ENCODE peak calls at places on chromosomes 12 and 14, in six cellular contexts. O is fibroblast of lung, M is HCT116, T is GM23248, L is endothelial cell of umbilical vein, I is MM.1S. D is an unnamed sample.
A peak's percentile ranks its signal among the peaks of the same experiment; 100 is the strongest.

GRCh38 chr12:127785936-127786335 is 481.0 kb upstream of the TMEM132C start:
- DNase-seq in L (no peak), M (no peak), I (no peak), T (peak; percentile 40), O (no peak), D (no peak)

GRCh38 chr12:60174914-60175313 is 579.1 kb downstream of the SLC16A7 start:
- DNase-seq in I (no peak), O (peak; percentile 30), M (no peak), T (peak; percentile 39), L (no peak), D (no peak)

GRCh38 chr12:95318071-95318545 is 100.5 kb downstream of the VEZT start:
- DNase-seq in M (no peak), T (peak; percentile 75), L (no peak), O (peak; percentile 85), I (no peak), D (peak; percentile 53)

GRCh38 chr12:176321-177181 is 37.4 kb downstream of the SLC6A12 start:
- DNase-seq in T (peak; percentile 55), M (no peak), L (no peak), O (peak; percentile 72), I (no peak), D (peak; percentile 28)

GRCh38 chr12:60225216-60226000 is 629.6 kb downstream of the SLC16A7 start:
- DNase-seq in T (no peak), L (no peak), I (peak; percentile 74), O (no peak), M (no peak), D (no peak)

GRCh38 chr12:24591079-24591626 is 357.7 kb downstream of the BCAT1 start:
- DNase-seq in M (no peak), T (no peak), O (no peak), L (no peak), I (no peak), D (no peak)

GRCh38 chr12:110266980-110267620 is 13.9 kb upstream of the ATP2A2 start:
- DNase-seq in M (no peak), T (peak; percentile 88), L (peak; percentile 75), I (no peak), O (peak; percentile 77), D (no peak)

GRCh38 chr12:123655420-123655819 is 15.5 kb upstream of the TCTN2 start:
- DNase-seq in M (no peak), T (no peak), L (no peak), I (no peak), O (no peak), D (no peak)

GRCh38 chr14:75433631-75434556 is 6.1 kb downstream of the JDP2 start:
- DNase-seq in T (peak; percentile 85), M (no peak), O (no peak), L (no peak), I (no peak), D (no peak)

GRCh38 chr14:22622220-22622619 is 21.9 kb downstream of the OR6J1 start:
- DNase-seq in M (no peak), I (no peak), L (no peak), T (peak; percentile 35), O (peak; percentile 57), D (peak; percentile 39)

GRCh38 chr12:34402899-34403705 is 380.8 kb downstream of the ALG10 start:
- DNase-seq in T (no peak), O (no peak), L (no peak), I (no peak), M (no peak), D (no peak)

GRCh38 chr14:61477845-61478438 is 156.6 kb downstream of the PRKCH start:
- DNase-seq in O (peak; percentile 47), T (peak; percentile 64), M (peak; percentile 40), I (no peak), L (peak; percentile 79), D (peak; percentile 37)

GRCh38 chr14:59439256-59440015 is 25.7 kb downstream of the GPR135 start:
- DNase-seq in M (no peak), O (peak; percentile 62), I (no peak), T (peak; percentile 65), L (no peak), D (no peak)

GRCh38 chr14:81710232-81710845 is 176.7 kb upstream of the SEL1L start:
- DNase-seq in O (peak; percentile 3), L (no peak), M (peak; percentile 16), T (peak; percentile 31), I (peak; percentile 34), D (peak; percentile 20)

GRCh38 chr14:50521912-50522341 is 10.4 kb downstream of the MAP4K5 start:
- DNase-seq in I (peak; percentile 66), L (peak; percentile 49), O (peak; percentile 78), T (no peak), M (no peak), D (no peak)

GRCh38 chr12:7989827-7990491 is 42.6 kb upstream of the FOXJ2 start:
- DNase-seq in M (no peak), O (no peak), I (no peak), L (peak; percentile 73), T (no peak), D (no peak)

GRCh38 chr14:49879683-49880204 is 13.1 kb upstream of the ARF6 start:
- DNase-seq in O (peak; percentile 51), L (peak; percentile 66), M (peak; percentile 95), T (peak; percentile 77), I (peak; percentile 59), D (peak; percentile 63)

GRCh38 chr12:19130224-19131019 is 889 bp downstream of the PLEKHA5 start:
- DNase-seq in O (peak; percentile 37), M (no peak), L (peak; percentile 44), I (no peak), T (peak; percentile 66), D (peak; percentile 39)

DNA sequence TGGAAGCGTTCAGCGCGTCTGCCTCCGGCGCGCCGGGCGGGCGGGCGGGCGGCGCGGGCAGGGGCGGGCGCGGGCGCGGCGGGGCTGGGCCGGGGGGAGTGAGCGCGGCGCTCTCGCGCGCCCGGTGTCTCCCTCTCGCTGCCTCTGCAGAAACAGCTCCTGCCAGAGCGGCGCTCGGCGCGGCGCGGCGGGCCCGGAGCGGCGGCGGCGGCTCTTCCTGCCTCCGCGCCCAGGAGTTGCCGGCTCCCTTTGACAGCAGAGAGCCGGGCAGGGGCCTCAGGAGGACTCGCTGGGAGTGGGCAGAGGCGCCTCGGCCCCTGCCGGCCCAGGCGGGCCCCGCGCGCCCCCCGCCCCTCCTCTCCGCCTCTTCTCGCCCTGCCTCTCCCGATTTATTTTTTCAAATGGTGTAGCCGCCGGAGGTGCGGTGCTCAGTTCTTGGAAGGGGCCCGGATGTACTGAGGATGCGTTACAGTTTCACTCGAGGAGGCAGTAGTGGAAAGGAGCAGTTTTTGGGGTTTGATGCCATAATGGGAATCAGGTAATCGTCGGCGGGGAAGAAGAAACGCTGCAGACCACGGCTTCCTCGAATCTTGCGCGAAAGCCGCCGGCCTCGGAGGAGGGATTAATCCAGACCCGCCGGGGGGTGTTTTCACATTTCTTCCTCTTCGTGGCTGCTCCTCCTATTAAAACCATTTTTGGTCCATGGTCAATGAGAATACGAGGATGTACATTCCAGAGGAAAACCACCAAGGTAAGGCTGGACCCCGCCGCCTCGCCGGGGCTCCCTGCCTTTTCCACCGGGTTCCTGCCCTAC is at the start of gene CACNA1C:
- DNase-seq in I (peak; percentile 61), O (peak; percentile 64), T (peak; percentile 87), L (peak; percentile 24), M (no peak), D (peak; percentile 43)
- TF ChIP-seq EZH2 in I (no peak), O (no peak), T (no peak), L (no peak), M (no peak), D (peak; percentile 94)

GRCh38 chr12:122004633-122005071 is 17.0 kb upstream of the BCL7A start:
- DNase-seq in O (peak; percentile 29), T (peak; percentile 10), M (no peak), L (no peak), I (no peak), D (no peak)
- H3K9ac ChIP-seq in O (no peak overlapping the region), T (no peak overlapping the region), M (no peak overlapping the region), L (no peak overlapping the region), I (no peak overlapping the region), D (no peak overlapping the region)

GRCh38 chr12:2647186-2647585 is 147.6 kb upstream of the FKBP4 start:
- DNase-seq in O (no peak), T (no peak), M (no peak), L (no peak), I (no peak), D (no peak)

GRCh38 chr12:2642896-2643425 is 151.8 kb upstream of the FKBP4 start:
- DNase-seq in T (no peak), I (no peak), L (no peak), M (no peak), O (no peak), D (no peak)

GRCh38 chr12:2646341-2646740 is 148.4 kb upstream of the FKBP4 start:
- DNase-seq in O (no peak), M (no peak), L (no peak), I (no peak), T (no peak), D (no peak)

GRCh38 chr12:2643736-2644135 is 151.0 kb upstream of the FKBP4 start:
- DNase-seq in T (no peak), O (no peak), L (no peak), M (no peak), I (no peak), D (no peak)

GRCh38 chr12:2644678-2645405 is 149.9 kb upstream of the FKBP4 start:
- DNase-seq in T (no peak), O (no peak), L (peak; percentile 59), I (no peak), M (no peak), D (no peak)
- TF ChIP-seq EZH2 in T (no peak), O (no peak), L (no peak), I (no peak), M (no peak), D (no peak)

DNA sequence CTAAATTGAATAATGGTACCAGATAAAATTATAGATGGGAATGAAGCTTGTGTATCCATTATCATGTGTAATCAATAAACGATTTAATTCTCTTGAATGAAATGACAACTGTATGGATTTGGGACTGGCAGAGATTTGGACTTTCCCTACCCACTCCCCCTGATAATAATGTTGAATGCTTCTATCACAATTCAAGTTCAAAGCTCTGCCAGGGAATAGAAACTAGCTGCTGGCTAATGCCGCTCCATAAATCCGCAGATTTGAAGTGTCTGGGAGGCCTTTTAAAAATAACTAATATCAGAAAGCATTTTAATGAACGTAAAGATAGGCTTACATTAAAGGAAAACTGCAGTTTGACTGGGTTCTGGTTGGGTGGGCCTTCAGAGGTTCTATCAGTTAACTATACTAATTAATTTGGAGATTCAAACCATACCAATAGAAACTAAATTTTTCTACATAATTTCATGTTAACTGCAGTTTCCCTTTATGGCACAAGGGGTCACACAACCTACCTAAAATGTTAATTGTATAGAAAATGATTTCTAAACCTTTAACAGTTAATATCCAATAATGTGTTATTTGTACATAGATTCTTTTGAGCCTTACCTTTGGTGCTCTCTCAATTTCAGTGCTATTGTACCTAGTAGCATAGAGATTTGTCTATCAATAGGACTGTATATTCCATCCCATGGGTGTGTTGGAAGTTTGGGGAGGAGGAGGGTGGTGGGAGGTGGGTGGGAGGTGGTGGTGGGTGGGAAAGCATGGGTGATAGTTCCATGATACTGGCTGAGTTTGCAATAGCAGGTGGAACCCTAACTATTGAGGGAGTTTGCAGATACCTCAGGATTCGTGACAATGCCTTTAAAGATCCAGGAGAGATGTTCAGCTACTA is 4.9 kb downstream of the HNRNPA1 start:
- DNase-seq in T (peak; percentile 43), L (no peak), M (no peak), O (no peak), I (no peak), D (no peak)
- H3K9ac ChIP-seq in T (peak overlapping the region; percentile 46), L (no peak overlapping the region), M (no peak overlapping the region), O (no peak overlapping the region), I (no peak overlapping the region), D (no peak overlapping the region)

GRCh38 chr14:103700753-103701490 is 14.3 kb downstream of the XRCC3 start:
- DNase-seq in I (no peak), M (no peak), O (no peak), T (no peak), L (no peak), D (no peak)
- TF ChIP-seq EZH2 in I (no peak), M (no peak), O (no peak), T (no peak), L (no peak), D (no peak)